ENCODE peak calls at places on chromosomes 13 and 19, in four cellular contexts. F, R, K and G are unnamed samples.

GRCh38 chr19:10288662-10289166 is 1.0 kb upstream of the ICAM5 start:
- DNase-seq in F (peak), R (no peak), K (peak), G (no peak)

GRCh38 chr19:13633109-13633508 is 126.8 kb upstream of the CACNA1A start:
- DNase-seq in F (no peak), R (peak), K (peak), G (no peak)

GRCh38 chr19:56091751-56092546 is 29.1 kb downstream of the ZNF787 start:
- DNase-seq in F (no peak), R (no peak), K (no peak), G (no peak)

GRCh38 chr19:449916-450315 is 10.9 kb downstream of the SHC2 start:
- DNase-seq in F (no peak), R (no peak), K (no peak), G (no peak)

GRCh38 chr19:55210120-55210493 is 806 bp upstream of the PTPRH start:
- DNase-seq in F (no peak), R (peak), K (peak), G (no peak)

GRCh38 chr19:12946092-12946845 is 607 bp downstream of the RAD23A start:
- DNase-seq in F (no peak), R (peak), K (peak), G (no peak)

GRCh38 chr13:28569886-28570285 is 75.0 kb upstream of the FLT1 start:
- DNase-seq in F (no peak), R (no peak), K (no peak), G (no peak)

GRCh38 chr19:57110592-57111328 is 9.0 kb upstream of the USP29 start:
- DNase-seq in F (no peak), R (no peak), K (no peak), G (no peak)

GRCh38 chr19:8831832-8832131 is 322 bp downstream of the ZNF558 start:
- DNase-seq in F (no peak), R (no peak), K (no peak), G (no peak)

GRCh38 chr19:17281391-17282304 is at the start of gene ANKLE1:
- DNase-seq in F (no peak), R (no peak), K (peak), G (no peak)

GRCh38 chr19:10290439-10290875 is 705 bp downstream of the ICAM5 start:
- DNase-seq in F (no peak), R (no peak), K (no peak), G (no peak)

GRCh38 chr13:97257800-97258799 is 36.0 kb downstream of the MBNL2 start:
- DNase-seq in F (no peak), R (peak), K (peak), G (no peak)

GRCh38 chr19:771332-771785 is 20.4 kb downstream of the MISP start:
- DNase-seq in F (no peak), R (no peak), K (peak), G (no peak)

GRCh38 chr13:39602614-39603366 is at the start of gene LHFPL6:
- DNase-seq in F (peak), R (peak), K (peak), G (peak)

GRCh38 chr13:109509154-109509905 is 277.1 kb downstream of the IRS2 start:
- DNase-seq in F (no peak), R (peak), K (no peak), G (no peak)

GRCh38 chr13:98792784-98793183 is 40.3 kb upstream of the SLC15A1 start:
- DNase-seq in F (no peak), R (no peak), K (no peak), G (no peak)